ENCODE peak calls at places on chromosomes 3 and 15, in six cellular contexts. One of them, this sample, is unnamed.

GRCh38 chr3:158640646-158641045 is 3.7 kb upstream of the GFM1 start:
- DNase-seq in COR-L47: no peak
- DNase-seq in activated CD8-positive, alpha-beta memory T cell treated with anti-CD3 and anti-CD28 coated beads for 24 hours: no peak
- DNase-seq in NAMALWA: no peak
- DNase-seq in activated naive CD4-positive, alpha-beta T cell: no peak
- DNase-seq in AG08395: no peak
- DNase-seq in this sample: no peak

GRCh38 chr3:32842531-32842931 is 24.7 kb downstream of the TRIM71 start:
- DNase-seq in NAMALWA: no peak
- DNase-seq in activated CD8-positive, alpha-beta memory T cell treated with anti-CD3 and anti-CD28 coated beads for 24 hours: no peak
- DNase-seq in COR-L47: no peak
- DNase-seq in activated naive CD4-positive, alpha-beta T cell: no peak
- DNase-seq in AG08395: no peak
- DNase-seq in this sample: no peak

GRCh38 chr3:67459796-67460195 is 194.6 kb downstream of the SUCLG2 start:
- DNase-seq in COR-L47: no peak
- DNase-seq in AG08395: no peak
- DNase-seq in activated naive CD4-positive, alpha-beta T cell: no peak
- DNase-seq in NAMALWA: no peak
- DNase-seq in activated CD8-positive, alpha-beta memory T cell treated with anti-CD3 and anti-CD28 coated beads for 24 hours: no peak
- DNase-seq in this sample: no peak

GRCh38 chr3:109005443-109005842 is 51.8 kb upstream of the GUCA1C start:
- DNase-seq in activated naive CD4-positive, alpha-beta T cell: no peak
- DNase-seq in NAMALWA: no peak
- DNase-seq in activated CD8-positive, alpha-beta memory T cell treated with anti-CD3 and anti-CD28 coated beads for 24 hours: no peak
- DNase-seq in COR-L47: no peak
- DNase-seq in AG08395: no peak
- DNase-seq in this sample: no peak

GRCh38 chr3:150911780-150912179 is 6.5 kb upstream of the MINDY4B start:
- DNase-seq in activated naive CD4-positive, alpha-beta T cell: no peak
- DNase-seq in AG08395: no peak
- DNase-seq in COR-L47: no peak
- DNase-seq in activated CD8-positive, alpha-beta memory T cell treated with anti-CD3 and anti-CD28 coated beads for 24 hours: no peak
- DNase-seq in NAMALWA: no peak
- DNase-seq in this sample: no peak

GRCh38 chr15:34011476-34011875 is 27.5 kb downstream of the AVEN start:
- DNase-seq in NAMALWA: no peak
- DNase-seq in activated CD8-positive, alpha-beta memory T cell treated with anti-CD3 and anti-CD28 coated beads for 24 hours: no peak
- DNase-seq in COR-L47: no peak
- DNase-seq in AG08395: no peak
- DNase-seq in activated naive CD4-positive, alpha-beta T cell: no peak
- DNase-seq in this sample: no peak

GRCh38 chr3:182482692-182483091 is 310.6 kb upstream of the ATP11B start:
- DNase-seq in NAMALWA: no peak
- DNase-seq in activated naive CD4-positive, alpha-beta T cell: no peak
- DNase-seq in AG08395: no peak
- DNase-seq in COR-L47: peak; percentile 52
- DNase-seq in activated CD8-positive, alpha-beta memory T cell treated with anti-CD3 and anti-CD28 coated beads for 24 hours: no peak
- DNase-seq in this sample: no peak

GRCh38 chr3:148162132-148162531 is 535.6 kb upstream of the AGTR1 start:
- DNase-seq in COR-L47: no peak
- DNase-seq in activated naive CD4-positive, alpha-beta T cell: no peak
- DNase-seq in AG08395: no peak
- DNase-seq in activated CD8-positive, alpha-beta memory T cell treated with anti-CD3 and anti-CD28 coated beads for 24 hours: no peak
- DNase-seq in NAMALWA: no peak
- DNase-seq in this sample: no peak

GRCh38 chr3:197149528-197149927 is 119.9 kb upstream of the MELTF start:
- DNase-seq in activated CD8-positive, alpha-beta memory T cell treated with anti-CD3 and anti-CD28 coated beads for 24 hours: no peak
- DNase-seq in activated naive CD4-positive, alpha-beta T cell: no peak
- DNase-seq in NAMALWA: no peak
- DNase-seq in COR-L47: no peak
- DNase-seq in AG08395: no peak
- DNase-seq in this sample: no peak

GRCh38 chr3:14879161-14879888 is 60.6 kb downstream of the FGD5 start:
- DNase-seq in activated CD8-positive, alpha-beta memory T cell treated with anti-CD3 and anti-CD28 coated beads for 24 hours: no peak
- DNase-seq in NAMALWA: no peak
- DNase-seq in activated naive CD4-positive, alpha-beta T cell: peak; percentile 23
- DNase-seq in AG08395: no peak
- DNase-seq in COR-L47: peak; percentile 75
- DNase-seq in this sample: no peak

GRCh38 chr3:50573566-50574279 is 4.4 kb downstream of the HEMK1 start:
- DNase-seq in activated CD8-positive, alpha-beta memory T cell treated with anti-CD3 and anti-CD28 coated beads for 24 hours: peak; percentile 90
- DNase-seq in NAMALWA: no peak
- DNase-seq in COR-L47: no peak
- DNase-seq in AG08395: no peak
- DNase-seq in activated naive CD4-positive, alpha-beta T cell: no peak
- DNase-seq in this sample: no peak

GRCh38 chr3:133169669-133170068 is 131.5 kb downstream of the TMEM108 start:
- DNase-seq in AG08395: no peak
- DNase-seq in activated naive CD4-positive, alpha-beta T cell: no peak
- DNase-seq in COR-L47: peak; percentile 52
- DNase-seq in activated CD8-positive, alpha-beta memory T cell treated with anti-CD3 and anti-CD28 coated beads for 24 hours: no peak
- DNase-seq in NAMALWA: no peak
- DNase-seq in this sample: no peak

GRCh38 chr15:68158046-68158628 is 47.0 kb downstream of the CALML4 start:
- DNase-seq in AG08395: no peak
- DNase-seq in NAMALWA: no peak
- DNase-seq in COR-L47: no peak
- DNase-seq in activated naive CD4-positive, alpha-beta T cell: no peak
- DNase-seq in activated CD8-positive, alpha-beta memory T cell treated with anti-CD3 and anti-CD28 coated beads for 24 hours: no peak
- DNase-seq in this sample: no peak

GRCh38 chr3:149339931-149340309 is 6.5 kb upstream of the TM4SF18 start:
- DNase-seq in activated naive CD4-positive, alpha-beta T cell: no peak
- DNase-seq in AG08395: peak; percentile 95
- DNase-seq in NAMALWA: no peak
- DNase-seq in COR-L47: peak; percentile 75
- DNase-seq in activated CD8-positive, alpha-beta memory T cell treated with anti-CD3 and anti-CD28 coated beads for 24 hours: no peak
- DNase-seq in this sample: peak; percentile 93

GRCh38 chr3:38554127-38554827 is 58.1 kb downstream of the EXOG start:
- DNase-seq in NAMALWA: no peak
- DNase-seq in activated naive CD4-positive, alpha-beta T cell: no peak
- DNase-seq in COR-L47: no peak
- DNase-seq in AG08395: no peak
- DNase-seq in activated CD8-positive, alpha-beta memory T cell treated with anti-CD3 and anti-CD28 coated beads for 24 hours: no peak
- DNase-seq in this sample: peak; percentile 62

GRCh38 chr3:139893264-139893962 is 41.6 kb upstream of the CLSTN2 start:
- DNase-seq in AG08395: no peak
- DNase-seq in activated naive CD4-positive, alpha-beta T cell: no peak
- DNase-seq in activated CD8-positive, alpha-beta memory T cell treated with anti-CD3 and anti-CD28 coated beads for 24 hours: no peak
- DNase-seq in NAMALWA: no peak
- DNase-seq in COR-L47: no peak
- DNase-seq in this sample: no peak

GRCh38 chr15:77402740-77403379 is 17.0 kb downstream of the PEAK1 start:
- DNase-seq in activated naive CD4-positive, alpha-beta T cell: no peak
- DNase-seq in AG08395: peak; percentile 53
- DNase-seq in COR-L47: no peak
- DNase-seq in NAMALWA: no peak
- DNase-seq in activated CD8-positive, alpha-beta memory T cell treated with anti-CD3 and anti-CD28 coated beads for 24 hours: no peak
- DNase-seq in this sample: no peak

GRCh38 chr3:62051506-62051905 is 321.8 kb downstream of the FEZF2 start:
- DNase-seq in NAMALWA: peak; percentile 11
- DNase-seq in AG08395: no peak
- DNase-seq in COR-L47: peak; percentile 47
- DNase-seq in activated CD8-positive, alpha-beta memory T cell treated with anti-CD3 and anti-CD28 coated beads for 24 hours: no peak
- DNase-seq in activated naive CD4-positive, alpha-beta T cell: no peak
- DNase-seq in this sample: no peak

GRCh38 chr3:151871639-151872468 is 1.6 kb upstream of the SUCNR1 start:
- DNase-seq in AG08395: peak; percentile 18
- DNase-seq in NAMALWA: peak; percentile 70
- DNase-seq in activated CD8-positive, alpha-beta memory T cell treated with anti-CD3 and anti-CD28 coated beads for 24 hours: no peak
- DNase-seq in COR-L47: no peak
- DNase-seq in activated naive CD4-positive, alpha-beta T cell: no peak
- DNase-seq in this sample: no peak

GRCh38 chr3:25362118-25362517 is 65.9 kb upstream of the RARB start:
- DNase-seq in COR-L47: no peak
- DNase-seq in activated naive CD4-positive, alpha-beta T cell: no peak
- DNase-seq in NAMALWA: no peak
- DNase-seq in AG08395: no peak
- DNase-seq in activated CD8-positive, alpha-beta memory T cell treated with anti-CD3 and anti-CD28 coated beads for 24 hours: no peak
- DNase-seq in this sample: no peak

GRCh38 chr15:90481023-90481422 is 48.7 kb upstream of the CRTC3 start:
- DNase-seq in NAMALWA: no peak
- DNase-seq in activated naive CD4-positive, alpha-beta T cell: no peak
- DNase-seq in activated CD8-positive, alpha-beta memory T cell treated with anti-CD3 and anti-CD28 coated beads for 24 hours: no peak
- DNase-seq in COR-L47: no peak
- DNase-seq in AG08395: no peak
- DNase-seq in this sample: no peak

GRCh38 chr15:31001702-31002101 is 10.3 kb upstream of the MTMR10 start:
- DNase-seq in COR-L47: no peak
- DNase-seq in NAMALWA: no peak
- DNase-seq in activated CD8-positive, alpha-beta memory T cell treated with anti-CD3 and anti-CD28 coated beads for 24 hours: no peak
- DNase-seq in activated naive CD4-positive, alpha-beta T cell: no peak
- DNase-seq in AG08395: peak; percentile 29
- DNase-seq in this sample: no peak

GRCh38 chr3:107431048-107431297 is 53.7 kb downstream of the CCDC54 start:
- DNase-seq in activated CD8-positive, alpha-beta memory T cell treated with anti-CD3 and anti-CD28 coated beads for 24 hours: no peak
- DNase-seq in NAMALWA: peak; percentile 19
- DNase-seq in AG08395: no peak
- DNase-seq in activated naive CD4-positive, alpha-beta T cell: peak; percentile 6
- DNase-seq in COR-L47: no peak
- DNase-seq in this sample: no peak

GRCh38 chr3:112984485-112984884 is 6.3 kb upstream of the GTPBP8 start:
- DNase-seq in AG08395: no peak
- DNase-seq in activated naive CD4-positive, alpha-beta T cell: no peak
- DNase-seq in NAMALWA: peak; percentile 43
- DNase-seq in COR-L47: peak; percentile 38
- DNase-seq in activated CD8-positive, alpha-beta memory T cell treated with anti-CD3 and anti-CD28 coated beads for 24 hours: no peak
- DNase-seq in this sample: no peak

GRCh38 chr15:31440754-31441298 is 114.2 kb downstream of the KLF13 start:
- DNase-seq in NAMALWA: no peak
- DNase-seq in COR-L47: no peak
- DNase-seq in activated CD8-positive, alpha-beta memory T cell treated with anti-CD3 and anti-CD28 coated beads for 24 hours: peak; percentile 81
- DNase-seq in activated naive CD4-positive, alpha-beta T cell: peak; percentile 30
- DNase-seq in AG08395: peak; percentile 45
- DNase-seq in this sample: peak; percentile 83

GRCh38 chr15:70058642-70059360 is 38.9 kb downstream of the TLE3 start:
- DNase-seq in AG08395: no peak
- DNase-seq in NAMALWA: no peak
- DNase-seq in activated CD8-positive, alpha-beta memory T cell treated with anti-CD3 and anti-CD28 coated beads for 24 hours: no peak
- DNase-seq in activated naive CD4-positive, alpha-beta T cell: no peak
- DNase-seq in COR-L47: no peak
- DNase-seq in this sample: no peak

GRCh38 chr15:80776420-80777045 is 2.6 kb upstream of the CEMIP start:
- DNase-seq in AG08395: no peak
- DNase-seq in COR-L47: peak; percentile 68
- DNase-seq in activated CD8-positive, alpha-beta memory T cell treated with anti-CD3 and anti-CD28 coated beads for 24 hours: peak; percentile 78
- DNase-seq in NAMALWA: peak; percentile 73
- DNase-seq in activated naive CD4-positive, alpha-beta T cell: peak; percentile 20
- DNase-seq in this sample: peak; percentile 86

GRCh38 chr3:59690886-59691285 is 641.1 kb upstream of the CFAP20DC start:
- DNase-seq in NAMALWA: no peak
- DNase-seq in activated CD8-positive, alpha-beta memory T cell treated with anti-CD3 and anti-CD28 coated beads for 24 hours: no peak
- DNase-seq in activated naive CD4-positive, alpha-beta T cell: no peak
- DNase-seq in COR-L47: no peak
- DNase-seq in AG08395: no peak
- DNase-seq in this sample: no peak

GRCh38 chr3:55555866-55556621 is 68.9 kb upstream of the WNT5A start:
- DNase-seq in activated CD8-positive, alpha-beta memory T cell treated with anti-CD3 and anti-CD28 coated beads for 24 hours: no peak
- DNase-seq in COR-L47: no peak
- DNase-seq in activated naive CD4-positive, alpha-beta T cell: no peak
- DNase-seq in AG08395: no peak
- DNase-seq in NAMALWA: no peak
- DNase-seq in this sample: no peak

GRCh38 chr3:170848294-170848917 is 21.6 kb downstream of the RPL22L1 start:
- DNase-seq in activated naive CD4-positive, alpha-beta T cell: no peak
- DNase-seq in COR-L47: no peak
- DNase-seq in NAMALWA: peak; percentile 46
- DNase-seq in activated CD8-positive, alpha-beta memory T cell treated with anti-CD3 and anti-CD28 coated beads for 24 hours: no peak
- DNase-seq in AG08395: peak; percentile 53
- DNase-seq in this sample: no peak

GRCh38 chr3:158486200-158486599 is 84.8 kb upstream of the MLF1 start:
- DNase-seq in AG08395: no peak
- DNase-seq in activated CD8-positive, alpha-beta memory T cell treated with anti-CD3 and anti-CD28 coated beads for 24 hours: no peak
- DNase-seq in activated naive CD4-positive, alpha-beta T cell: no peak
- DNase-seq in COR-L47: no peak
- DNase-seq in NAMALWA: no peak
- DNase-seq in this sample: no peak

GRCh38 chr15:74584779-74585178 is 30.9 kb upstream of the CLK3 start:
- DNase-seq in COR-L47: no peak
- DNase-seq in activated naive CD4-positive, alpha-beta T cell: no peak
- DNase-seq in NAMALWA: no peak
- DNase-seq in AG08395: no peak
- DNase-seq in activated CD8-positive, alpha-beta memory T cell treated with anti-CD3 and anti-CD28 coated beads for 24 hours: no peak
- DNase-seq in this sample: no peak

GRCh38 chr15:35705885-35706590 is 160.1 kb upstream of the DPH6 start:
- DNase-seq in AG08395: peak; percentile 12
- DNase-seq in activated naive CD4-positive, alpha-beta T cell: no peak
- DNase-seq in COR-L47: no peak
- DNase-seq in activated CD8-positive, alpha-beta memory T cell treated with anti-CD3 and anti-CD28 coated beads for 24 hours: no peak
- DNase-seq in NAMALWA: no peak
- DNase-seq in this sample: no peak

GRCh38 chr3:160150525-160150924 is 74.7 kb upstream of the C3orf80 start:
- DNase-seq in NAMALWA: no peak
- DNase-seq in COR-L47: no peak
- DNase-seq in activated CD8-positive, alpha-beta memory T cell treated with anti-CD3 and anti-CD28 coated beads for 24 hours: no peak
- DNase-seq in AG08395: peak; percentile 82
- DNase-seq in activated naive CD4-positive, alpha-beta T cell: no peak
- DNase-seq in this sample: no peak

GRCh38 chr3:123026551-123027291 is 842 bp downstream of the SEMA5B start:
- DNase-seq in NAMALWA: no peak
- DNase-seq in activated naive CD4-positive, alpha-beta T cell: no peak
- DNase-seq in activated CD8-positive, alpha-beta memory T cell treated with anti-CD3 and anti-CD28 coated beads for 24 hours: peak; percentile 67
- DNase-seq in AG08395: peak; percentile 10
- DNase-seq in COR-L47: peak; percentile 40
- DNase-seq in this sample: no peak

GRCh38 chr3:88542916-88543315 is 393.2 kb downstream of the C3orf38 start:
- DNase-seq in NAMALWA: no peak
- DNase-seq in COR-L47: no peak
- DNase-seq in activated CD8-positive, alpha-beta memory T cell treated with anti-CD3 and anti-CD28 coated beads for 24 hours: no peak
- DNase-seq in activated naive CD4-positive, alpha-beta T cell: no peak
- DNase-seq in AG08395: no peak
- DNase-seq in this sample: no peak

GRCh38 chr15:29571728-29572454 is 250.4 kb downstream of the TJP1 start:
- DNase-seq in activated naive CD4-positive, alpha-beta T cell: no peak
- DNase-seq in activated CD8-positive, alpha-beta memory T cell treated with anti-CD3 and anti-CD28 coated beads for 24 hours: no peak
- DNase-seq in AG08395: no peak
- DNase-seq in COR-L47: no peak
- DNase-seq in NAMALWA: no peak
- DNase-seq in this sample: no peak

GRCh38 chr3:115989927-115990326 is 366.6 kb downstream of the GAP43 start:
- DNase-seq in COR-L47: no peak
- DNase-seq in activated naive CD4-positive, alpha-beta T cell: no peak
- DNase-seq in NAMALWA: no peak
- DNase-seq in activated CD8-positive, alpha-beta memory T cell treated with anti-CD3 and anti-CD28 coated beads for 24 hours: no peak
- DNase-seq in AG08395: peak; percentile 61
- DNase-seq in this sample: no peak

This sample was measured in osteocyte.